ENCODE peak calls at places on chromosomes 3 and 15, in four cellular contexts. N is GM12891, C is K562, O is GM12878. A is an unnamed sample.

GRCh38 chr15:60907233-60907947 is 321.7 kb downstream of the RORA start:
- DNase-seq in O (no peak), C (no peak), N (no peak), A (no peak)

GRCh38 chr3:119401069-119401468 is 62.3 kb downstream of the TMEM39A start:
- DNase-seq in N (no peak), C (no peak), O (peak), A (no peak)

GRCh38 chr15:69090197-69090948 is 70.1 kb upstream of the GLCE start:
- DNase-seq in O (no peak), C (no peak), N (no peak), A (no peak)

GRCh38 chr15:29636140-29636539 is 186.1 kb downstream of the TJP1 start:
- DNase-seq in C (no peak), O (no peak), N (no peak), A (no peak)

GRCh38 chr3:57068437-57069089 is 8.1 kb downstream of the SPATA12 start:
- DNase-seq in N (peak), O (peak), C (peak), A (peak)

GRCh38 chr3:135920275-135920674 is 45.3 kb upstream of the PPP2R3A start:
- DNase-seq in O (no peak), C (no peak), N (no peak), A (no peak)

GRCh38 chr3:192133271-192133670 is 594.1 kb downstream of the FGF12 start:
- DNase-seq in N (no peak), O (no peak), C (no peak), A (no peak)

GRCh38 chr3:42063886-42064285 is 27.3 kb upstream of the TRAK1 start:
- DNase-seq in C (no peak), N (no peak), O (no peak), A (no peak)

GRCh38 chr15:79314811-79315210 is 3.9 kb downstream of the TMED3 start:
- DNase-seq in N (no peak), O (no peak), C (no peak), A (no peak)

GRCh38 chr3:191484461-191484860 is 23.5 kb downstream of the PYDC2 start:
- DNase-seq in C (no peak), O (no peak), N (no peak), A (no peak)

DNA sequence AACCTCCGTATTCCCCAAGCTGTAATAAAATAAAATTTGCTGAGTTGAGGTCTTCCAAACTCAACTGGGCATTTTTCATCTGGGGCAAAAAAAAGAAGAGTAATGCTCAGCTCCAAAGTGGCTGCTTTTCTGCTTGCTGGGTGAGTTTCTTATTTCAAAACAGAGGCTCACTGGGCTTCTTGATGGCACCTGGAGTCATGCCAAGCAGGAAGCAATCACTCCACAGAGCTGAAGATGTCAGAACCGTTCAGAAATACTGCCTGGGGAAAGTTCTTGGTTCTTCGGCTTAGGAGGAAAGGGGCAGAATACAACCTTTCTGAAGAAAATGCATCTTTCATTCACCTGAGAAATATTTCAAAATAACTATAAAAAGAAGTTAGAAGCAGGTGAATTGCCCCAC is 4.1 kb downstream of the CCR9 start:
- DNase-seq in N (no peak), C (no peak), O (no peak), A (no peak)
- TF ChIP-seq TAF1 in N (no peak), C (no peak), O (no peak), A (no peak)

DNA sequence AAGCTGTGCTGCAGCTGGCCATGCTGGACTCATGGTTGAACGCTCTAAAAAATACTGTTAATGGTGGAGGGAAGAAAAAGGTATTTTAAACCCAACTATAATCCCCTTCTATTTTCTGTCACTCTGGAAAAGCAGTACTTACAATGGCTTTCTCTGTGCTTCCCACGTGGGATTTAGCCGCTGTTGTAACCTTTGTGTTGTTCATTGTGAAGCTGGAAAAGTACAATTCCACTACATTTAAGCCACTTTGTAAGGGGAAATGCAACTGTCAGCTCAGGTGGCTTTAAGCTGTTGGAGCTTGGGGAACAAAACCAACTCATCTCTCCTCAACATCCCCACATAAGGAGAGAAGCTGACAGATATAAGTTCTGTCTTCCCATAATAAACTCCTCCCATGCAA is 917.6 kb downstream of the IGSF11 start:
- DNase-seq in N (no peak), O (no peak), C (no peak), A (no peak)
- TF ChIP-seq TAF1 in N (no peak), O (no peak), C (no peak), A (no peak)

GRCh38 chr15:38563723-38564519 is 693 bp downstream of the RASGRP1 start:
- DNase-seq in C (peak), O (no peak), N (peak), A (peak)
- TF ChIP-seq TAF1 in C (no peak), O (no peak), N (no peak), A (no peak)

GRCh38 chr15:31172606-31173005 is 71.1 kb upstream of the TRPM1 start:
- DNase-seq in O (no peak), C (no peak), N (no peak), A (no peak)
- TF ChIP-seq TAF1 in O (no peak), C (no peak), N (no peak), A (no peak)

GRCh38 chr15:78110916-78111475 is 18.6 kb downstream of the SH2D7 start:
- DNase-seq in C (no peak), O (no peak), N (no peak), A (no peak)
- TF ChIP-seq TAF1 in C (no peak), O (no peak), N (no peak), A (no peak)

A was measured in GM12892.